ENCODE peak calls at places on chromosomes 3 and 15, in five cellular contexts. C is GM06990, P is heart left ventricle, J is IMR-90, L is brain microvascular endothelial cell. T is an unnamed sample.
A peak's percentile ranks its signal among the peaks of the same experiment; 100 is the strongest.

GRCh38 chr3:193827831-193828230 is 234.8 kb downstream of the OPA1 start:
- DNase-seq in C (no peak), P (no peak), J (no peak), L (no peak), T (no peak)

GRCh38 chr15:79206940-79207339 is 75.6 kb upstream of the ANKRD34C start:
- DNase-seq in C (no peak), P (no peak), J (no peak), L (no peak), T (no peak)

GRCh38 chr3:39814007-39814406 is 4.6 kb downstream of the MYRIP start:
- DNase-seq in C (no peak), P (no peak), J (no peak), L (peak; percentile 74), T (no peak)

GRCh38 chr15:64536244-64536836 is 76.0 kb downstream of the ZNF609 start:
- DNase-seq in C (no peak), P (no peak), J (peak; percentile 92), L (peak; percentile 84), T (no peak)

GRCh38 chr15:31977812-31978662 is 52.3 kb upstream of the CHRNA7 start:
- DNase-seq in C (peak; percentile 41), P (peak; percentile 39), J (peak; percentile 14), L (peak; percentile 19), T (no peak)

GRCh38 chr15:65414841-65415621 is 7.7 kb downstream of the IGDCC4 start:
- DNase-seq in C (no peak), P (no peak), J (peak; percentile 76), L (peak; percentile 60), T (no peak)

GRCh38 chr3:32276279-32276841 is 37.9 kb downstream of the CMTM8 start:
- DNase-seq in C (no peak), P (no peak), J (peak; percentile 8), L (peak; percentile 9), T (no peak)

GRCh38 chr3:62287528-62287927 is 85.8 kb downstream of the FEZF2 start:
- DNase-seq in C (no peak), P (no peak), J (no peak), L (no peak), T (no peak)

GRCh38 chr3:46280105-46280797 is 38.0 kb downstream of the CCR3 start:
- DNase-seq in C (no peak), P (no peak), J (peak; percentile 30), L (peak; percentile 66), T (no peak)

GRCh38 chr3:21718161-21718765 is 32.7 kb downstream of the ZNF385D start:
- DNase-seq in C (no peak), P (no peak), J (peak; percentile 96), L (peak; percentile 98), T (no peak)

GRCh38 chr3:195100903-195101591 is 169.9 kb downstream of the XXYLT1 start:
- DNase-seq in C (peak; percentile 43), P (peak; percentile 78), J (peak; percentile 55), L (no peak), T (peak; percentile 83)

GRCh38 chr3:195096484-195097330 is 174.3 kb downstream of the XXYLT1 start:
- DNase-seq in C (no peak), P (no peak), J (no peak), L (no peak), T (peak; percentile 11)

GRCh38 chr3:195097331-195098255 is 173.4 kb downstream of the XXYLT1 start:
- DNase-seq in C (no peak), P (no peak), J (peak; percentile 19), L (no peak), T (peak; percentile 35)

GRCh38 chr3:195099976-195100755 is 170.8 kb downstream of the XXYLT1 start:
- DNase-seq in C (no peak), P (no peak), J (no peak), L (no peak), T (peak; percentile 32)

GRCh38 chr3:195098741-195099525 is 172.0 kb downstream of the XXYLT1 start:
- DNase-seq in C (no peak), P (no peak), J (no peak), L (no peak), T (peak; percentile 26)
- TF ChIP-seq CTCF in C (no peak), P (no peak), J (no peak), L (no peak), T (no peak)

GRCh38 chr15:37550360-37551024 is 383.9 kb upstream of the TMCO5A start:
- DNase-seq in C (no peak), P (no peak), J (no peak), L (no peak), T (peak; percentile 38)
- H3K36me3 ChIP-seq in C (no peaks in the 10 kb centered on the region), P (no peaks in the 10 kb centered on the region), J (no peaks in the 10 kb centered on the region), L (no peaks in the 10 kb centered on the region), T (no peaks in the 10 kb centered on the region)

GRCh38 chr3:9324944-9325343 is 37.9 kb upstream of the THUMPD3 start:
- DNase-seq in C (no peak), P (no peak), J (no peak), L (no peak), T (no peak)
- TF ChIP-seq CTCF in C (no peak), P (no peak), J (no peak), L (no peak), T (no peak)

GRCh38 chr3:150469031-150469930 is 61.2 kb downstream of the TSC22D2 start:
- DNase-seq in C (no peak), P (no peak), J (peak; percentile 98), L (peak; percentile 95), T (no peak)
- H3K36me3 ChIP-seq in C (no peaks in the 10 kb centered on the region), P (no peaks in the 10 kb centered on the region), J (no peaks in the 10 kb centered on the region), L (no peaks in the 10 kb centered on the region), T (peaks cover 4% of the 10 kb centered on the region)

DNA sequence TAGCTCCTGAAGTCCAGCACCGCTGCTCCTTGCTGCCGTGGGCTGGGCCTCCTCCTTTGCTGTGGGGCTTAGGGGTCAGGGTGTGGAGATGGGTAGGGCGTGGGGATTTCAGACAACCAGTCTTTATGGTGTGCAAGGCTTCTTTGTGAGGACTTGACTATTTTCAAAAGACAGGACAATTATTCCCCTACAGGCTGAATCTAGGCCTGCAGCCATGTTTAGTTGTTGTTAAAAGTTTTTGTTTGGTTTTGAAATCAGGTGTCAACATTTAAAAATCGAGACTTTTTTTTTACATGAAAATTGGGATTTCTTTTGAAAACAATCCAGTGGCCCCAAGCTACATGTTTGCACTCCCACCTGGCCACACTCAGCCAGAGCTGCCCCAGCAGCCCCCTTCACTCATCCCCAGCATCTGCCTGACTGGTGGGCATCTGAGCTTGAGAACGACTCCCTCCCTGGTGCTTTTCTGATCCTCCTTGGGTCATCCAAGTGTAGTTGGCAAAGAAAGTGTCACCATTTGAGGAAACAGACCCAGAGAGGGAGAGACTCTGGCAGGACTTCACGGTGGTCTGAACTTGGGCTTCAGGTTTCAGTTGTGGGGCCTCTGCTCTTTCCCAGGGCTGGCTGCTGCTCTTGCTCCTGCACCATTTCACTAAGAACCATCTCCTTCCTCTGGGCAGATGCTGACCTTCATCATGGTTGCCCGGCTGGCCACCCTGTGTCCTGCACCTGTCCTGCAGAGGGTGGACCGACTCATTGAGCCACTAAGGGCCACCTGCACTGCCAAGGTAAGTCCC is 10.4 kb downstream of the RPL32 start:
- DNase-seq in C (no peak), P (no peak), J (no peak), L (no peak), T (no peak)
- TF ChIP-seq CTCF in C (peak; percentile 23), P (no peak), J (peak; percentile 14), L (peak; percentile 39), T (no peak)

T was measured in lower lobe of right lung.